ENCODE peak calls at places on chromosome 7, in eight cellular contexts. X, M, G, L, E, I, D and A are unnamed samples.

GRCh38 chr7:100157334-100158228 is 942 bp downstream of the TRAPPC14 start:
- DNase-seq in X (no peak), M (no peak), G (peak; percentile 74), L (no peak), E (no peak), I (no peak), D (no peak), A (peak; percentile 60)

GRCh38 chr7:31850066-31850465 is 163.1 kb downstream of the PPP1R17 start:
- DNase-seq in X (no peak), M (no peak), G (no peak), L (no peak), E (no peak), I (no peak), D (no peak), A (no peak)

GRCh38 chr7:145219461-145219860 is 383.6 kb upstream of the TPK1 start:
- DNase-seq in X (no peak), M (no peak), G (no peak), L (no peak), E (no peak), I (no peak), D (peak; percentile 24), A (no peak)

GRCh38 chr7:122402235-122402634 is 97.7 kb upstream of the FEZF1 start:
- DNase-seq in X (no peak), M (no peak), G (no peak), L (no peak), E (no peak), I (no peak), D (no peak), A (no peak)

GRCh38 chr7:40829201-40829600 is 694.4 kb downstream of the SUGCT start:
- DNase-seq in X (no peak), M (no peak), G (no peak), L (no peak), E (no peak), I (no peak), D (no peak), A (no peak)

GRCh38 chr7:78153285-78153684 is 354.7 kb downstream of the PHTF2 start:
- DNase-seq in X (no peak), M (no peak), G (no peak), L (no peak), E (no peak), I (no peak), D (no peak), A (no peak)

GRCh38 chr7:137578541-137578940 is 235.0 kb upstream of the PTN start:
- DNase-seq in X (no peak), M (no peak), G (no peak), L (no peak), E (no peak), I (no peak), D (no peak), A (no peak)

GRCh38 chr7:106061301-106061979 is 50.7 kb downstream of the SYPL1 start:
- DNase-seq in X (no peak), M (no peak), G (no peak), L (no peak), E (no peak), I (no peak), D (no peak), A (no peak)

GRCh38 chr7:138238734-138239133 is 162.5 kb downstream of the AKR1D1 start:
- DNase-seq in X (no peak), M (no peak), G (no peak), L (no peak), E (no peak), I (no peak), D (no peak), A (no peak)

GRCh38 chr7:42262907-42263466 is 26.0 kb upstream of the GLI3 start:
- DNase-seq in X (no peak), M (peak; percentile 53), G (peak; percentile 74), L (no peak), E (no peak), I (no peak), D (peak; percentile 82), A (peak; percentile 43)

GRCh38 chr7:87627634-87627994 is 584 bp upstream of the RUNDC3B start:
- DNase-seq in X (no peak), M (no peak), G (no peak), L (no peak), E (no peak), I (no peak), D (no peak), A (no peak)

GRCh38 chr7:140726304-140726703 is 29.8 kb downstream of the NDUFB2 start:
- DNase-seq in X (peak; percentile 18), M (no peak), G (no peak), L (peak; percentile 39), E (no peak), I (no peak), D (no peak), A (no peak)

GRCh38 chr7:90412458-90413184 is 9.4 kb downstream of the CLDN12 start:
- DNase-seq in X (no peak), M (no peak), G (peak; percentile 30), L (no peak), E (no peak), I (no peak), D (peak; percentile 20), A (peak; percentile 35)

GRCh38 chr7:151013356-151013727 is 11.0 kb downstream of the ATG9B start:
- DNase-seq in X (no peak), M (no peak), G (no peak), L (no peak), E (no peak), I (no peak), D (no peak), A (no peak)